ENCODE peak calls at places on chromosomes 2 and 18, in six cellular contexts. G, Y, K, D, U and S are unnamed samples.

GRCh38 chr2:222919841-222920609 is 59.2 kb downstream of the ACSL3 start:
- DNase-seq in D (no peak), K (no peak), Y (no peak), U (peak; percentile 91), G (peak; percentile 60), S (peak; percentile 60)

GRCh38 chr2:74391209-74391579 is 11.1 kb upstream of the DCTN1 start:
- DNase-seq in Y (no peak), G (no peak), U (no peak), D (no peak), K (no peak), S (peak; percentile 24)

GRCh38 chr2:119407430-119408220 is 24.0 kb upstream of the TMEM37 start:
- DNase-seq in K (peak; percentile 70), U (peak; percentile 84), Y (peak; percentile 71), D (peak; percentile 58), G (no peak), S (peak; percentile 64)

GRCh38 chr2:204681412-204681811 is 136.1 kb downstream of the PARD3B start:
- DNase-seq in U (peak; percentile 55), G (no peak), Y (no peak), K (no peak), D (no peak), S (peak; percentile 18)

GRCh38 chr2:197168705-197169104 is 141.9 kb downstream of the ANKRD44 start:
- DNase-seq in D (peak; percentile 75), Y (peak; percentile 78), G (no peak), K (peak; percentile 65), U (peak; percentile 91), S (peak; percentile 73)

GRCh38 chr18:49768051-49768391 is 45.3 kb downstream of the ACAA2 start:
- DNase-seq in G (peak; percentile 18), D (peak; percentile 65), Y (peak; percentile 61), U (peak; percentile 84), K (peak; percentile 35), S (peak; percentile 62)

GRCh38 chr2:186460465-186460864 is 25.6 kb upstream of the ZC3H15 start:
- DNase-seq in G (no peak), D (no peak), Y (no peak), K (no peak), U (peak; percentile 38), S (peak; percentile 35)

GRCh38 chr2:21515903-21516302 is 392.1 kb downstream of the TDRD15 start:
- DNase-seq in G (no peak), Y (no peak), K (no peak), U (peak; percentile 3), D (no peak), S (no peak)

GRCh38 chr2:235044501-235045271 is 92.9 kb downstream of the SH3BP4 start:
- DNase-seq in U (no peak), G (no peak), D (peak; percentile 75), K (no peak), Y (no peak), S (no peak)

GRCh38 chr2:121189656-121190381 is 95.2 kb downstream of the TFCP2L1 start:
- DNase-seq in K (no peak), D (peak; percentile 10), G (no peak), Y (no peak), U (no peak), S (no peak)

GRCh38 chr2:50787636-50788035 is 244.3 kb downstream of the NRXN1 start:
- DNase-seq in D (no peak), Y (no peak), G (no peak), K (no peak), U (no peak), S (no peak)

GRCh38 chr2:156132130-156132529 is 200.4 kb downstream of the NR4A2 start:
- DNase-seq in U (no peak), K (no peak), G (no peak), D (no peak), Y (no peak), S (no peak)

GRCh38 chr2:2764739-2765138 is 433.7 kb upstream of the MYT1L start:
- DNase-seq in G (no peak), D (no peak), U (no peak), K (no peak), Y (no peak), S (no peak)

GRCh38 chr2:136327162-136327852 is 209.4 kb upstream of the CXCR4 start:
- DNase-seq in D (peak; percentile 27), U (peak; percentile 2), Y (no peak), G (no peak), K (no peak), S (peak; percentile 22)

GRCh38 chr2:105582952-105583660 is 161.6 kb upstream of the NCK2 start:
- DNase-seq in K (no peak), U (no peak), G (no peak), Y (no peak), D (no peak), S (no peak)

GRCh38 chr2:81650048-81650971 is 1345.8 kb upstream of the LRRTM1 start:
- DNase-seq in K (no peak), G (no peak), Y (no peak), U (peak; percentile 0), D (no peak), S (peak; percentile 78)
- TF ChIP-seq CTCF in K (peak; percentile 43), G (no peak), Y (peak; percentile 16), U (no peak), D (no peak), S (no peak)

DNA sequence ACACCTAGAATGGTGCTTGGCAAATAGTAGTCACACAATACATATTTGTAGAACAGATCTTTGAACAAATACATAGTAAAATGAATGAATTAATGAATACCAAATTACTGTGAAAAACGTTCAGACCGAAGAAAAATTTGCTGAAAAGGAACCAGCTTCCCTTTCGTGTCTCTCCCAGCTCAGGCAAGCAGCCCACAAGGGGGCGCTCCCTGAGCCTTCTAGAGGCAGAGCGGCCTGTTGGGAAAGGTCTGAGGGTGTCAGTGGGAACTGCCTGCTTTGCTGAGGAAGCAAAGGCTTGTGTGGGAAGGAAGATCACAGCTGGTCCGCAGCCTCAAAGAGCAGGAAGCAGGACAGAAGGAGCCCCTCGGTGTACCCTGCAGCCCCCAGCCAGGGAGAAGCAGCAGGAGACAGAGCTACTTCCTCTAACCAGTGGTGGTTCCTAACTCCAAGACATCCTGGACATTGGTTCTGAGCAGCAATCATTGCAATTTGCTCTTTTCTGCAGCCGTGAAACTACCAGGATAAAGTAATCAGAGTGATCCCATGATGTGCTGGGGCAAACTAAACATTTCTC is 231.1 kb downstream of the ANKRD30B start:
- DNase-seq in Y (peak; percentile 80), U (peak; percentile 14), G (no peak), K (no peak), D (no peak), S (peak; percentile 81)
- TF ChIP-seq CTCF in Y (peak; percentile 43), U (peak; percentile 22), G (peak; percentile 79), K (no peak), D (no peak), S (peak; percentile 52)

GRCh38 chr2:219576505-219577388 is 4.6 kb downstream of the INHA start:
- DNase-seq in U (no peak), D (no peak), G (no peak), K (peak; percentile 28), Y (no peak), S (no peak)

GRCh38 chr2:219574509-219575311 is 2.6 kb downstream of the INHA start:
- DNase-seq in Y (no peak), U (no peak), G (no peak), D (no peak), K (no peak), S (no peak)

GRCh38 chr2:219578811-219579210 is 6.7 kb downstream of the INHA start:
- DNase-seq in U (peak; percentile 61), D (no peak), Y (no peak), G (no peak), K (no peak), S (peak; percentile 74)

GRCh38 chr2:219573166-219573565 is 1.1 kb downstream of the INHA start:
- DNase-seq in K (no peak), Y (no peak), D (no peak), U (no peak), G (no peak), S (no peak)

DNA sequence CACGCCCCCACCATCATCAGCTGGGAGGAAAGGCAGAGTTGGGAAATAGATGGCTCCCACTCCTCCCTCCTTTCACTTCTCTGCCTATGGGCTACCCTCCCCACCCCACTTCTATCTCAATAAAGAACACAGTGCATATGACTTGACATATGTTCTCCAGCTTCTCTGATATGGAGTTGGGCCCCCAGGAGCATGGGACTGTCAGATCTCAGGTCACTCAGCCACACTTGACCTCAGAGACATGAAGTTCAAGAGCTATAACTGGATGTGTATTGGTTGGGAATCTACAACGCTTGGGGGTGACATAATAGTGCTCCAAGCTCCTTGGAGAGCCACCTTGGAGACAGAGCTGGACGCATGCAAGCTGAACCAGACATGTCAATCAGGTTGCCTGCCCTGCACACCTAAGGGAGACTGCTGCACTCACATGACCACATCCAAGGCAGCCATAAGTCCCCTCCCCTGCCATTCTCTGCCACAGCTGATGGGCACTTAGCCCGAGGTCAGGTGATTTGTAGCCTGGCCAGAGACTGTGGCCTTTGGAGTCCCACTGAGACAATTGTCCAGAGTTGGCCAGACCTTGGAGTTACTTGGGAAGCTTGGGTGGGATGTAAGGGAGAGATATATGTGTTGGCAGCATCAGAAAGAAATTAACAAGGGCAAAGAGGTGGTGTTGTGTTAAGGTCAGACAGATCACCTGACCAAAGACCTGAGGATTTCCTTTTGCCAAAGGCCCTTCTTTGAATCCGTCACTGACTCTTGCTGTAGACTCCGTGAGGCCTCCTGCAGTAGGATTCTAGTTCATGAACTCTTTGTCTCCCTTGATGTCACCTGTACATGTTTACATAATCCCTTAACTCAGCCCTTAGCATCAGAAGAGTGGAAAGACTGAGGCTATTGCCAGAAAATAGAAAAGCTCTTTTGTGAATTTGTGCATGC is 3.7 kb downstream of the INHA start:
- DNase-seq in Y (no peak), K (no peak), D (no peak), G (no peak), U (no peak), S (no peak)
- TF ChIP-seq CTCF in Y (no peak), K (no peak), D (no peak), G (no peak), U (no peak), S (no peak)

GRCh38 chr18:59629894-59630293 is 67.3 kb downstream of the CCBE1 start:
- DNase-seq in U (peak; percentile 36), Y (no peak), K (no peak), D (no peak), G (no peak), S (no peak)

GRCh38 chr18:59627414-59627813 is 69.8 kb downstream of the CCBE1 start:
- DNase-seq in Y (no peak), K (no peak), G (no peak), D (no peak), U (no peak), S (no peak)

GRCh38 chr18:59634096-59634495 is 63.1 kb downstream of the CCBE1 start:
- DNase-seq in U (peak; percentile 65), K (no peak), G (no peak), D (no peak), Y (no peak), S (no peak)

GRCh38 chr18:59628995-59629394 is 68.2 kb downstream of the CCBE1 start:
- DNase-seq in D (no peak), U (peak; percentile 33), Y (no peak), K (no peak), G (no peak), S (no peak)

GRCh38 chr18:59631583-59632181 is 65.5 kb downstream of the CCBE1 start:
- DNase-seq in G (no peak), U (peak; percentile 73), D (no peak), Y (peak; percentile 38), K (peak; percentile 22), S (peak; percentile 48)
- TF ChIP-seq CTCF in G (peak; percentile 84), U (peak; percentile 89), D (peak; percentile 26), Y (peak; percentile 60), K (peak; percentile 68), S (peak; percentile 78)